ENCODE peak calls at places on chromosomes 2 and 18, in seven cellular contexts. Q is AG08396, G is amniotic epithelial cell, D is mesothelial cell of epicardium, M is ureter, N is RKO, K is WERI-Rb-1. E is an unnamed sample.
A peak's percentile ranks its signal among the peaks of the same experiment; 100 is the strongest.

GRCh38 chr18:48364146-48364545 is 45.0 kb downstream of the ZBTB7C start:
- DNase-seq in D (no peak), K (peak; percentile 6), Q (no peak), M (no peak), N (no peak), G (no peak), E (no peak)

GRCh38 chr18:63848159-63848558 is 39.3 kb upstream of the SERPINB2 start:
- DNase-seq in Q (peak; percentile 27), N (peak; percentile 70), D (no peak), M (no peak), G (peak; percentile 65), K (peak; percentile 44), E (peak; percentile 71)

GRCh38 chr2:59177748-59178147 is 936.6 kb upstream of the FANCL start:
- DNase-seq in M (no peak), Q (no peak), D (no peak), N (no peak), G (no peak), K (no peak), E (peak; percentile 12)

GRCh38 chr2:224101820-224102630 is 62.9 kb upstream of the SERPINE2 start:
- DNase-seq in K (no peak), N (no peak), D (no peak), M (no peak), G (peak; percentile 94), Q (peak; percentile 83), E (no peak)

GRCh38 chr2:71995067-71995665 is 152.5 kb downstream of the CYP26B1 start:
- DNase-seq in M (no peak), N (peak; percentile 48), D (no peak), Q (no peak), K (no peak), G (no peak), E (no peak)

GRCh38 chr2:240932724-240933047 is 26.6 kb downstream of the CROCC2 start:
- DNase-seq in K (no peak), G (no peak), D (peak; percentile 34), N (no peak), Q (no peak), M (no peak), E (no peak)

GRCh38 chr2:130951018-130951417 is 114.3 kb downstream of the ARHGEF4 start:
- DNase-seq in Q (no peak), M (no peak), G (no peak), N (no peak), D (no peak), K (no peak), E (no peak)

GRCh38 chr2:76930076-76930734 is 592.0 kb downstream of the LRRTM4 start:
- DNase-seq in N (no peak), Q (no peak), M (no peak), D (no peak), K (peak; percentile 74), G (no peak), E (peak; percentile 98)

GRCh38 chr2:147451902-147452515 is 392.8 kb upstream of the ACVR2A start:
- DNase-seq in G (no peak), K (no peak), M (no peak), Q (no peak), D (no peak), N (no peak), E (no peak)

GRCh38 chr2:33033524-33034150 is 86.9 kb downstream of the LTBP1 start:
- DNase-seq in D (no peak), Q (peak; percentile 46), K (peak; percentile 88), G (peak; percentile 64), M (no peak), N (peak; percentile 67), E (peak; percentile 95)

GRCh38 chr2:216970369-216970915 is 110.6 kb upstream of the TNP1 start:
- DNase-seq in D (no peak), Q (no peak), N (no peak), G (no peak), K (no peak), M (no peak), E (no peak)

GRCh38 chr18:10508546-10508945 is 17.3 kb upstream of the NAPG start:
- DNase-seq in M (no peak), N (no peak), D (no peak), Q (no peak), G (peak; percentile 43), K (no peak), E (no peak)

GRCh38 chr18:21053127-21053526 is 58.5 kb downstream of the ROCK1 start:
- DNase-seq in M (no peak), G (peak; percentile 95), Q (peak; percentile 63), N (peak; percentile 39), D (no peak), K (no peak), E (no peak)

GRCh38 chr2:231189571-231190495 is 8.6 kb upstream of the ARMC9 start:
- DNase-seq in K (no peak), M (peak; percentile 72), G (peak; percentile 36), N (no peak), D (no peak), Q (peak; percentile 79), E (no peak)

GRCh38 chr2:11179899-11180298 is 24.6 kb downstream of the SLC66A3 start:
- DNase-seq in G (no peak), N (peak; percentile 56), D (no peak), K (no peak), Q (no peak), M (no peak), E (no peak)

GRCh38 chr18:70415823-70416488 is 127.1 kb downstream of the SOCS6 start:
- DNase-seq in D (no peak), G (no peak), Q (no peak), M (no peak), N (no peak), K (peak; percentile 89), E (peak; percentile 98)

GRCh38 chr2:40197121-40197520 is 254.8 kb downstream of the SLC8A1 start:
- DNase-seq in K (peak; percentile 60), D (no peak), N (no peak), G (no peak), M (no peak), Q (no peak), E (peak; percentile 79)

GRCh38 chr18:36993068-36993467 is 164.1 kb downstream of the KIAA1328 start:
- DNase-seq in G (peak; percentile 21), D (no peak), N (peak; percentile 23), M (no peak), K (no peak), Q (peak; percentile 5), E (no peak)

GRCh38 chr2:20366672-20367116 is 16.1 kb upstream of the PUM2 start:
- DNase-seq in K (no peak), Q (no peak), D (no peak), M (no peak), G (no peak), N (no peak), E (no peak)

E was measured in NCI-H82.